ENCODE peak calls at places on chromosomes 16 and 17, in nine cellular contexts. One of them, this sample, is unnamed.

GRCh38 chr16:67882374-67883145 is 2.1 kb upstream of the NRN1L start:
- DNase-seq in mesendoderm: no peak
- DNase-seq in A549: no peak
- DNase-seq in heart right ventricle: peak; percentile 78
- DNase-seq in stomach: no peak
- DNase-seq in iPS DF 6.9: no peak
- DNase-seq in brain microvascular endothelial cell: no peak
- DNase-seq in CD8-positive, alpha-beta memory T cell: no peak
- DNase-seq in tibial artery: no peak
- DNase-seq in this sample: no peak

GRCh38 chr16:57637424-57637823 is 9.0 kb downstream of the ADGRG1 start:
- DNase-seq in mesendoderm: no peak
- DNase-seq in A549: no peak
- DNase-seq in heart right ventricle: peak; percentile 69
- DNase-seq in stomach: no peak
- DNase-seq in iPS DF 6.9: no peak
- DNase-seq in brain microvascular endothelial cell: no peak
- DNase-seq in CD8-positive, alpha-beta memory T cell: no peak
- DNase-seq in tibial artery: peak; percentile 50
- DNase-seq in this sample: no peak

GRCh38 chr17:83089322-83090156 is 10.1 kb downstream of the METRNL start:
- DNase-seq in mesendoderm: no peak
- DNase-seq in A549: no peak
- DNase-seq in heart right ventricle: no peak
- DNase-seq in stomach: peak; percentile 53
- DNase-seq in iPS DF 6.9: no peak
- DNase-seq in brain microvascular endothelial cell: no peak
- DNase-seq in CD8-positive, alpha-beta memory T cell: no peak
- DNase-seq in tibial artery: peak; percentile 57
- DNase-seq in this sample: no peak

GRCh38 chr17:7281074-7281952 is at the start of gene SLC2A4:
- DNase-seq in mesendoderm: peak; percentile 99
- DNase-seq in A549: peak; percentile 99
- DNase-seq in heart right ventricle: peak; percentile 94
- DNase-seq in stomach: peak; percentile 96
- DNase-seq in iPS DF 6.9: no peak
- DNase-seq in brain microvascular endothelial cell: peak; percentile 91
- DNase-seq in CD8-positive, alpha-beta memory T cell: peak; percentile 72
- DNase-seq in tibial artery: peak; percentile 95
- DNase-seq in this sample: peak; percentile 68

GRCh38 chr16:65309294-65309850 is 187.5 kb upstream of the CDH11 start:
- DNase-seq in mesendoderm: no peak
- DNase-seq in A549: no peak
- DNase-seq in heart right ventricle: no peak
- DNase-seq in stomach: no peak
- DNase-seq in iPS DF 6.9: no peak
- DNase-seq in brain microvascular endothelial cell: no peak
- DNase-seq in CD8-positive, alpha-beta memory T cell: no peak
- DNase-seq in tibial artery: no peak
- DNase-seq in this sample: no peak

GRCh38 chr17:81052199-81052997 is 17.4 kb downstream of the BAIAP2 start:
- DNase-seq in mesendoderm: no peak
- DNase-seq in A549: no peak
- DNase-seq in heart right ventricle: no peak
- DNase-seq in stomach: no peak
- DNase-seq in iPS DF 6.9: no peak
- DNase-seq in brain microvascular endothelial cell: no peak
- DNase-seq in CD8-positive, alpha-beta memory T cell: no peak
- DNase-seq in tibial artery: no peak
- DNase-seq in this sample: no peak

GRCh38 chr16:2090819-2091721 is 43.3 kb downstream of the TSC2 start:
- DNase-seq in mesendoderm: peak; percentile 88
- DNase-seq in A549: no peak
- DNase-seq in heart right ventricle: peak; percentile 43
- DNase-seq in stomach: peak; percentile 94
- DNase-seq in iPS DF 6.9: peak; percentile 35
- DNase-seq in brain microvascular endothelial cell: peak; percentile 17
- DNase-seq in CD8-positive, alpha-beta memory T cell: peak; percentile 38
- DNase-seq in tibial artery: no peak
- DNase-seq in this sample: peak; percentile 13

GRCh38 chr16:23863511-23864422 is 28.0 kb downstream of the PRKCB start:
- DNase-seq in mesendoderm: no peak
- DNase-seq in A549: no peak
- DNase-seq in heart right ventricle: no peak
- DNase-seq in stomach: no peak
- DNase-seq in iPS DF 6.9: no peak
- DNase-seq in brain microvascular endothelial cell: no peak
- DNase-seq in CD8-positive, alpha-beta memory T cell: no peak
- DNase-seq in tibial artery: no peak
- DNase-seq in this sample: no peak

GRCh38 chr17:11511696-11512095 is 86.6 kb upstream of the DNAH9 start:
- DNase-seq in mesendoderm: no peak
- DNase-seq in A549: no peak
- DNase-seq in heart right ventricle: no peak
- DNase-seq in stomach: peak; percentile 42
- DNase-seq in iPS DF 6.9: no peak
- DNase-seq in brain microvascular endothelial cell: no peak
- DNase-seq in CD8-positive, alpha-beta memory T cell: no peak
- DNase-seq in tibial artery: no peak
- DNase-seq in this sample: no peak

GRCh38 chr17:67686246-67686645 is 31.5 kb upstream of the NOL11 start:
- DNase-seq in mesendoderm: no peak
- DNase-seq in A549: no peak
- DNase-seq in heart right ventricle: no peak
- DNase-seq in stomach: no peak
- DNase-seq in iPS DF 6.9: no peak
- DNase-seq in brain microvascular endothelial cell: no peak
- DNase-seq in CD8-positive, alpha-beta memory T cell: no peak
- DNase-seq in tibial artery: no peak
- DNase-seq in this sample: no peak

GRCh38 chr16:27650073-27650701 is 100.2 kb downstream of the KATNIP start:
- DNase-seq in mesendoderm: no peak
- DNase-seq in A549: no peak
- DNase-seq in heart right ventricle: no peak
- DNase-seq in stomach: no peak
- DNase-seq in iPS DF 6.9: no peak
- DNase-seq in brain microvascular endothelial cell: no peak
- DNase-seq in CD8-positive, alpha-beta memory T cell: no peak
- DNase-seq in tibial artery: no peak
- DNase-seq in this sample: no peak

GRCh38 chr17:79114455-79115301 is 40.1 kb downstream of the ENGASE start:
- DNase-seq in mesendoderm: peak; percentile 32
- DNase-seq in A549: no peak
- DNase-seq in heart right ventricle: peak; percentile 26
- DNase-seq in stomach: peak; percentile 54
- DNase-seq in iPS DF 6.9: no peak
- DNase-seq in brain microvascular endothelial cell: no peak
- DNase-seq in CD8-positive, alpha-beta memory T cell: no peak
- DNase-seq in tibial artery: no peak
- DNase-seq in this sample: no peak

GRCh38 chr17:10046786-10047609 is 141.9 kb upstream of the RCVRN start:
- DNase-seq in mesendoderm: no peak
- DNase-seq in A549: no peak
- DNase-seq in heart right ventricle: no peak
- DNase-seq in stomach: no peak
- DNase-seq in iPS DF 6.9: no peak
- DNase-seq in brain microvascular endothelial cell: no peak
- DNase-seq in CD8-positive, alpha-beta memory T cell: no peak
- DNase-seq in tibial artery: no peak
- DNase-seq in this sample: no peak

GRCh38 chr17:49845210-49845782 is 2.6 kb downstream of the TAC4 start:
- DNase-seq in mesendoderm: no peak
- DNase-seq in A549: no peak
- DNase-seq in heart right ventricle: peak; percentile 85
- DNase-seq in stomach: no peak
- DNase-seq in iPS DF 6.9: no peak
- DNase-seq in brain microvascular endothelial cell: no peak
- DNase-seq in CD8-positive, alpha-beta memory T cell: no peak
- DNase-seq in tibial artery: peak; percentile 41
- DNase-seq in this sample: no peak

GRCh38 chr17:37848690-37849616 is 75.3 kb upstream of the TBC1D3K start:
- DNase-seq in mesendoderm: peak; percentile 77
- DNase-seq in A549: peak; percentile 86
- DNase-seq in heart right ventricle: no peak
- DNase-seq in stomach: no peak
- DNase-seq in iPS DF 6.9: no peak
- DNase-seq in brain microvascular endothelial cell: peak; percentile 85
- DNase-seq in CD8-positive, alpha-beta memory T cell: no peak
- DNase-seq in tibial artery: no peak
- DNase-seq in this sample: no peak

GRCh38 chr17:56009795-56010715 is 143.2 kb upstream of the ANKFN1 start:
- DNase-seq in mesendoderm: peak; percentile 29
- DNase-seq in A549: no peak
- DNase-seq in heart right ventricle: no peak
- DNase-seq in stomach: no peak
- DNase-seq in iPS DF 6.9: no peak
- DNase-seq in brain microvascular endothelial cell: no peak
- DNase-seq in CD8-positive, alpha-beta memory T cell: no peak
- DNase-seq in tibial artery: no peak
- DNase-seq in this sample: no peak

DNA sequence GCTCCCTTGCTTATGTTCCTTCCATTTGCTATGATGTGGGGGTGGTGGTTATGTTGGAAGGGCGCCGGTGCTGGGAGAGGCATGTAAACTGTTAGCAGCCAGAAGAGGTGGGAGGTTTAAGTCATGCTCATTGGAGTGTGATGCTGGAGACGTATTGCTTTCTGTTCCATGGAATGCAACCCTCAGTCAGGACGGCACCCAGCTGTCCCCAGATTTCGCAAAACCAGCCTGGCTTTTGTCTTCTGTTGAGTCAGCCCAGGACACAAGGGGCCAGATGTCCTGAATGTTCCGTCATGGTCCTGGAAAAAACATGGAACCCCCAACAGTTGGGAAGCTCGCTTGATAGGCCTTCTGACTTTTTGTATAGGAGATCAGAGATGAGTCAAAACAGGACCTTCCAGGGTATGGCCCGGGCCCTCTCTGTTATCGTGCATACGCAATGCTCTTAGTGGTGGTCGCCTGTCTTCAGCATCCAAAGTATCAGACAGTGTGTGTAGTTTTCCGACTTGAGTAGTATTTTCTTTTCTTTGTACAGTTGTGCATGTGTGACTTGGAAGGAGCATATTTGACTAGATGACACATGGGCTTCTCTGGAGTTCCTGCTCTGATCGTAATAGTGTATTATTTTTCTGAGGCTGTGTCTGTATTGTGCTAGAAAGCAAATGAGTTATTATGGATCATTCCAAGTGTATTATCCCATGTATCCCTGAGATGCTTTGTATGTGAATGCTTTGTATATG is 201.9 kb downstream of the SNX29 start:
- DNase-seq in mesendoderm: no peak
- DNase-seq in A549: no peak
- DNase-seq in heart right ventricle: peak; percentile 38
- DNase-seq in stomach: no peak
- DNase-seq in iPS DF 6.9: no peak
- DNase-seq in brain microvascular endothelial cell: no peak
- DNase-seq in CD8-positive, alpha-beta memory T cell: no peak
- DNase-seq in tibial artery: no peak
- DNase-seq in this sample: no peak
- H3K27ac ChIP-seq in mesendoderm: no peak overlapping the region
- H3K27ac ChIP-seq in A549: no peak overlapping the region
- H3K27ac ChIP-seq in heart right ventricle: peak overlapping the region; percentile 7
- H3K27ac ChIP-seq in stomach: no peak overlapping the region
- H3K27ac ChIP-seq in iPS DF 6.9: no peak overlapping the region
- H3K27ac ChIP-seq in brain microvascular endothelial cell: no peak overlapping the region
- H3K27ac ChIP-seq in CD8-positive, alpha-beta memory T cell: no peak overlapping the region
- H3K27ac ChIP-seq in tibial artery: no peak overlapping the region
- H3K27ac ChIP-seq in this sample: no peak overlapping the region

GRCh38 chr16:78866556-78866955 is 734.0 kb downstream of the MAF start:
- DNase-seq in mesendoderm: no peak
- DNase-seq in A549: no peak
- DNase-seq in heart right ventricle: peak; percentile 14
- DNase-seq in stomach: no peak
- DNase-seq in iPS DF 6.9: no peak
- DNase-seq in brain microvascular endothelial cell: no peak
- DNase-seq in CD8-positive, alpha-beta memory T cell: no peak
- DNase-seq in tibial artery: no peak
- DNase-seq in this sample: no peak
- H3K27ac ChIP-seq in mesendoderm: no peak overlapping the region
- H3K27ac ChIP-seq in A549: no peak overlapping the region
- H3K27ac ChIP-seq in heart right ventricle: no peak overlapping the region
- H3K27ac ChIP-seq in stomach: no peak overlapping the region
- H3K27ac ChIP-seq in iPS DF 6.9: no peak overlapping the region
- H3K27ac ChIP-seq in brain microvascular endothelial cell: no peak overlapping the region
- H3K27ac ChIP-seq in CD8-positive, alpha-beta memory T cell: no peak overlapping the region
- H3K27ac ChIP-seq in tibial artery: no peak overlapping the region
- H3K27ac ChIP-seq in this sample: no peak overlapping the region

DNA sequence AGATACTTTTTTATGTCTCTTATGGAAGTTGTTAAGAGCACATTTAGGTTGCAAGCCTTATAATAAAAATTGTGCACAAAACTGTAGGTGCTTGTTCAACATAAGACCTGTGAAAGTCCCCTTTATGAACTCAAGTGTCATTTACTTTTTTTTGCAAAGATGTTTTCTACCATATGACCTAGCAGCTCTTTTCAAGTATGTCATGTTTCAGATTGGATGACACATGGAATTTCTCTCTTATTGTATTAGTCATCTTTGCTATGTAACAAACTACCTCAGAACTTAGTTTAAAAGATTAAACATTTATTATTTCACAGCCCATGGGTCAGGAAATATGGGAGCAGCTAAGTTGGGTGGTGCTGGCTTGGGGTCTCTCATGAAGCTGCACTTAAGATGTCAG is 57.9 kb downstream of the PHKB start:
- DNase-seq in mesendoderm: no peak
- DNase-seq in A549: no peak
- DNase-seq in heart right ventricle: no peak
- DNase-seq in stomach: no peak
- DNase-seq in iPS DF 6.9: no peak
- DNase-seq in brain microvascular endothelial cell: no peak
- DNase-seq in CD8-positive, alpha-beta memory T cell: no peak
- DNase-seq in tibial artery: no peak
- DNase-seq in this sample: no peak
- H3K27ac ChIP-seq in mesendoderm: no peak overlapping the region
- H3K27ac ChIP-seq in A549: no peak overlapping the region
- H3K27ac ChIP-seq in heart right ventricle: no peak overlapping the region
- H3K27ac ChIP-seq in stomach: no peak overlapping the region
- H3K27ac ChIP-seq in iPS DF 6.9: no peak overlapping the region
- H3K27ac ChIP-seq in brain microvascular endothelial cell: no peak overlapping the region
- H3K27ac ChIP-seq in CD8-positive, alpha-beta memory T cell: no peak overlapping the region
- H3K27ac ChIP-seq in tibial artery: no peak overlapping the region
- H3K27ac ChIP-seq in this sample: no peak overlapping the region

DNA sequence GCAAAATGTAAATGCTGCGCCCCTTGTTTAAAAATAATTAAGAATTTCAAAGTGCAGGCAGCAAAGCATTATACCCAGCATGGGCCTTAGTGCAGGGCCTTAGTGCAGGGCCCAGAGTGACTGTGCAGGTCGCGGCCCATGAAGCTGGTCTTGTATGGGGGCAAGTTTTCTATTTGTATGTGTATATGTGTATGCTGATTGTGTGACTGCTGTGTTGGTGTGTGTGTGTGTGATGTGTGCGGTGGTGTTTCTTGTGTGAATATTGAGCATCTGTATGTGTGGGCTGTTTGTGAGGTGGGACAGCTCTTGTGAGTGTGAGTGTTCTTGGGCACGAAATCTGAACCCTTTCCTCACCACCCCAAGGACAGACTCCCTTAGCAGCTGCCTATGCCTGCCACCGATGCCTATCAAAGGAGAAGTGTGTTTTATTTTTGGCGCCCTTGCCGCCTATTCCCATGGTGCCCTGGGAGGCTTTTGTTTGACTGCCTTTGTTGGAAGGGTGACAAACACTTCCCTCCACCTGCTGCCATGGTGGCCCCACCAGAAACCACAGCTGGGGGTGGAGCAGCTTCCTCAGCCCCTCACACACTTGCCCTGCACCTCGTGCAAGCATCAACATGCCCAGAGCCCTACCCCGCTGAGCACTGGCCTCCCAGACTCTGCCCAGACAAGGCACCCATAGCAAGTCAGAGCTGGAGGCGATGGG is 18.0 kb downstream of the CCR7 start:
- DNase-seq in mesendoderm: no peak
- DNase-seq in A549: no peak
- DNase-seq in heart right ventricle: no peak
- DNase-seq in stomach: peak; percentile 19
- DNase-seq in iPS DF 6.9: no peak
- DNase-seq in brain microvascular endothelial cell: no peak
- DNase-seq in CD8-positive, alpha-beta memory T cell: no peak
- DNase-seq in tibial artery: peak; percentile 15
- DNase-seq in this sample: peak; percentile 77
- H3K27ac ChIP-seq in mesendoderm: no peak overlapping the region
- H3K27ac ChIP-seq in A549: peak overlapping the region; percentile 99
- H3K27ac ChIP-seq in heart right ventricle: no peak overlapping the region
- H3K27ac ChIP-seq in stomach: no peak overlapping the region
- H3K27ac ChIP-seq in iPS DF 6.9: no peak overlapping the region
- H3K27ac ChIP-seq in brain microvascular endothelial cell: no peak overlapping the region
- H3K27ac ChIP-seq in CD8-positive, alpha-beta memory T cell: no peak overlapping the region
- H3K27ac ChIP-seq in tibial artery: peak overlapping the region; percentile 79
- H3K27ac ChIP-seq in this sample: peak overlapping the region; percentile 27

This sample was measured in CD4-positive, alpha-beta T cell.